ENCODE peak calls at places on chromosomes 4 and X, in seven cellular contexts. V, N, W, D, X, F and C are unnamed samples.

GRCh38 chr4:151715881-151716280 is 44.9 kb downstream of the GATB start:
- DNase-seq in X (no peak), W (no peak), F (no peak), N (no peak), V (peak; percentile 68), D (no peak), C (no peak)

GRCh38 chr4:183499389-183499788 is 5.5 kb upstream of the ING2 start:
- DNase-seq in D (no peak), X (no peak), F (no peak), V (no peak), N (no peak), W (no peak), C (no peak)

GRCh38 chrX:312621-313331 is 5.8 kb downstream of the GTPBP6 start:
- DNase-seq in F (no peak), D (no peak), V (no peak), N (no peak), W (no peak), X (no peak), C (no peak)

GRCh38 chr4:120517966-120518365 is 404.6 kb downstream of the PRDM5 start:
- DNase-seq in F (peak; percentile 73), X (no peak), V (peak; percentile 0), D (peak; percentile 76), N (no peak), W (no peak), C (peak; percentile 79)

GRCh38 chr4:145352438-145353145 is 129.1 kb upstream of the SMAD1 start:
- DNase-seq in X (no peak), F (no peak), W (no peak), V (no peak), N (no peak), D (no peak), C (no peak)

GRCh38 chrX:30653415-30654131 is at the start of gene GK:
- DNase-seq in N (no peak), V (no peak), F (peak; percentile 36), X (peak; percentile 39), W (no peak), D (peak; percentile 27), C (no peak)

GRCh38 chr4:87092389-87093141 is 127.9 kb downstream of the KLHL8 start:
- DNase-seq in X (no peak), N (no peak), W (no peak), F (peak; percentile 76), V (peak; percentile 80), D (peak; percentile 84), C (peak; percentile 56)

GRCh38 chr4:79820427-79820826 is 252.6 kb downstream of the ANTXR2 start:
- DNase-seq in N (no peak), X (no peak), V (no peak), W (no peak), F (no peak), D (no peak), C (no peak)

GRCh38 chr4:76690091-76690905 is 207.6 kb downstream of the SOWAHB start:
- DNase-seq in V (no peak), D (peak; percentile 61), W (no peak), N (no peak), F (no peak), X (no peak), C (no peak)

GRCh38 chr4:78069859-78070258 is 12.7 kb downstream of the FRAS1 start:
- DNase-seq in W (no peak), D (no peak), F (no peak), V (no peak), N (no peak), X (no peak), C (peak; percentile 71)

GRCh38 chr4:156946508-156947197 is 24.9 kb downstream of the PDGFC start:
- DNase-seq in X (no peak), W (no peak), F (no peak), N (no peak), D (peak; percentile 86), V (no peak), C (peak; percentile 99)

GRCh38 chr4:182575225-182575624 is 332.0 kb downstream of the TENM3 start:
- DNase-seq in X (peak; percentile 54), W (no peak), F (no peak), V (no peak), D (no peak), N (no peak), C (no peak)

GRCh38 chr4:81227968-81228367 is 12.9 kb upstream of the PRKG2 start:
- DNase-seq in V (no peak), X (no peak), D (no peak), N (no peak), W (no peak), F (no peak), C (no peak)

GRCh38 chr4:184100297-184100885 is 117.3 kb downstream of the ENPP6 start:
- DNase-seq in F (peak; percentile 49), W (peak; percentile 66), D (no peak), N (peak; percentile 67), V (no peak), X (peak; percentile 67), C (no peak)

GRCh38 chrX:18098704-18099103 is 122.0 kb downstream of the BEND2 start:
- DNase-seq in W (no peak), N (no peak), D (no peak), X (peak; percentile 38), F (no peak), V (no peak), C (no peak)

GRCh38 chr4:38785901-38786402 is 3.2 kb upstream of the TLR10 start:
- DNase-seq in V (no peak), N (no peak), F (peak; percentile 81), W (no peak), D (no peak), X (no peak), C (no peak)

GRCh38 chr4:2817701-2818350 is 24.9 kb downstream of the SH3BP2 start:
- DNase-seq in V (peak; percentile 6), N (no peak), X (peak; percentile 81), D (peak; percentile 56), W (peak; percentile 54), F (no peak), C (no peak)

GRCh38 chr4:169618286-169618685 is 2.1 kb upstream of the CLCN3 start:
- DNase-seq in W (no peak), N (no peak), F (no peak), D (no peak), V (no peak), X (no peak), C (no peak)